ENCODE peak calls at places on chromosome 14, in six cellular contexts. One of them, this sample, is unnamed.

GRCh38 chr14:55298423-55298822 is 27.2 kb downstream of the FBXO34 start:
- DNase-seq in H9: no peak
- DNase-seq in neuronal stem cell: no peak
- DNase-seq in trophoblast cell: no peak
- DNase-seq in H1: no peak
- DNase-seq in IMR-90: no peak
- DNase-seq in this sample: no peak

GRCh38 chr14:105401699-105402098 is 3.4 kb downstream of the TEX22 start:
- DNase-seq in H1: no peak
- DNase-seq in neuronal stem cell: no peak
- DNase-seq in trophoblast cell: no peak
- DNase-seq in IMR-90: no peak
- DNase-seq in H9: no peak
- DNase-seq in this sample: no peak

GRCh38 chr14:39228044-39228443 is 5.7 kb upstream of the MIA2 start:
- DNase-seq in neuronal stem cell: no peak
- DNase-seq in H9: no peak
- DNase-seq in H1: no peak
- DNase-seq in IMR-90: no peak
- DNase-seq in trophoblast cell: peak; percentile 45
- DNase-seq in this sample: no peak

GRCh38 chr14:60648169-60648933 is 926 bp downstream of the SIX1 start:
- DNase-seq in trophoblast cell: no peak
- DNase-seq in H1: no peak
- DNase-seq in IMR-90: peak; percentile 28
- DNase-seq in H9: peak; percentile 36
- DNase-seq in neuronal stem cell: peak; percentile 26
- DNase-seq in this sample: no peak

GRCh38 chr14:105525861-105526780 is at the start of gene TMEM121:
- DNase-seq in neuronal stem cell: peak; percentile 63
- DNase-seq in IMR-90: no peak
- DNase-seq in H1: peak; percentile 56
- DNase-seq in trophoblast cell: peak; percentile 38
- DNase-seq in H9: peak; percentile 47
- DNase-seq in this sample: no peak

GRCh38 chr14:36506732-36507614 is 13.1 kb downstream of the NKX2-1 start:
- DNase-seq in trophoblast cell: no peak
- DNase-seq in IMR-90: no peak
- DNase-seq in H1: no peak
- DNase-seq in H9: no peak
- DNase-seq in neuronal stem cell: no peak
- DNase-seq in this sample: no peak

GRCh38 chr14:63454863-63455622 is 88.1 kb downstream of the PPP2R5E start:
- DNase-seq in H9: no peak
- DNase-seq in trophoblast cell: no peak
- DNase-seq in IMR-90: peak; percentile 54
- DNase-seq in H1: no peak
- DNase-seq in neuronal stem cell: no peak
- DNase-seq in this sample: no peak

GRCh38 chr14:29442720-29443119 is 484.9 kb downstream of the PRKD1 start:
- DNase-seq in trophoblast cell: no peak
- DNase-seq in H1: no peak
- DNase-seq in neuronal stem cell: no peak
- DNase-seq in IMR-90: peak; percentile 79
- DNase-seq in H9: no peak
- DNase-seq in this sample: peak; percentile 50

GRCh38 chr14:104248203-104249055 is 110.0 kb downstream of the KIF26A start:
- DNase-seq in H1: no peak
- DNase-seq in H9: peak; percentile 21
- DNase-seq in trophoblast cell: no peak
- DNase-seq in IMR-90: no peak
- DNase-seq in neuronal stem cell: no peak
- DNase-seq in this sample: no peak

GRCh38 chr14:92341791-92342190 is 18.8 kb downstream of the SLC24A4 start:
- DNase-seq in trophoblast cell: no peak
- DNase-seq in neuronal stem cell: no peak
- DNase-seq in H9: no peak
- DNase-seq in IMR-90: no peak
- DNase-seq in H1: no peak
- DNase-seq in this sample: no peak

GRCh38 chr14:104550849-104551728 is 28.5 kb upstream of the C14orf180 start:
- DNase-seq in neuronal stem cell: no peak
- DNase-seq in H9: no peak
- DNase-seq in IMR-90: no peak
- DNase-seq in H1: no peak
- DNase-seq in trophoblast cell: no peak
- DNase-seq in this sample: no peak

GRCh38 chr14:96058606-96059200 is 19.5 kb downstream of the C14orf132 start:
- DNase-seq in H9: no peak
- DNase-seq in IMR-90: no peak
- DNase-seq in neuronal stem cell: no peak
- DNase-seq in trophoblast cell: no peak
- DNase-seq in H1: no peak
- DNase-seq in this sample: no peak

GRCh38 chr14:100539319-100539645 is 47.9 kb downstream of the BEGAIN start:
- DNase-seq in trophoblast cell: no peak
- DNase-seq in H9: no peak
- DNase-seq in H1: no peak
- DNase-seq in IMR-90: no peak
- DNase-seq in neuronal stem cell: no peak
- DNase-seq in this sample: no peak

GRCh38 chr14:104639889-104640548 is 35.4 kb upstream of the TMEM179 start:
- DNase-seq in trophoblast cell: peak; percentile 74
- DNase-seq in H9: peak; percentile 91
- DNase-seq in neuronal stem cell: peak; percentile 70
- DNase-seq in IMR-90: peak; percentile 24
- DNase-seq in H1: peak; percentile 93
- DNase-seq in this sample: peak; percentile 59

GRCh38 chr14:69963966-69964365 is 84.8 kb downstream of the SMOC1 start:
- DNase-seq in neuronal stem cell: no peak
- DNase-seq in IMR-90: no peak
- DNase-seq in H1: no peak
- DNase-seq in H9: no peak
- DNase-seq in trophoblast cell: no peak
- DNase-seq in this sample: no peak

GRCh38 chr14:26707234-26707633 is 109.4 kb upstream of the NOVA1 start:
- DNase-seq in trophoblast cell: no peak
- DNase-seq in H9: no peak
- DNase-seq in neuronal stem cell: no peak
- DNase-seq in H1: no peak
- DNase-seq in IMR-90: no peak
- DNase-seq in this sample: no peak

GRCh38 chr14:68176687-68177086 is 357.1 kb downstream of the RAD51B start:
- DNase-seq in H9: no peak
- DNase-seq in trophoblast cell: no peak
- DNase-seq in neuronal stem cell: no peak
- DNase-seq in IMR-90: no peak
- DNase-seq in H1: no peak
- DNase-seq in this sample: no peak

GRCh38 chr14:40115583-40115982 is 683.4 kb upstream of the FBXO33 start:
- DNase-seq in trophoblast cell: no peak
- DNase-seq in IMR-90: no peak
- DNase-seq in H1: no peak
- DNase-seq in neuronal stem cell: no peak
- DNase-seq in H9: no peak
- DNase-seq in this sample: no peak

GRCh38 chr14:70921669-70922068 is 14.4 kb downstream of the PCNX1 start:
- DNase-seq in H9: no peak
- DNase-seq in IMR-90: no peak
- DNase-seq in trophoblast cell: no peak
- DNase-seq in neuronal stem cell: no peak
- DNase-seq in H1: no peak
- DNase-seq in this sample: no peak

GRCh38 chr14:85528882-85529585 is 910 bp upstream of the FLRT2 start:
- DNase-seq in H1: no peak
- DNase-seq in H9: no peak
- DNase-seq in neuronal stem cell: peak; percentile 35
- DNase-seq in trophoblast cell: peak; percentile 10
- DNase-seq in IMR-90: peak; percentile 72
- DNase-seq in this sample: peak; percentile 86

GRCh38 chr14:51014086-51014485 is 69.8 kb upstream of the PYGL start:
- DNase-seq in neuronal stem cell: no peak
- DNase-seq in IMR-90: peak; percentile 67
- DNase-seq in trophoblast cell: no peak
- DNase-seq in H1: no peak
- DNase-seq in H9: no peak
- DNase-seq in this sample: no peak

GRCh38 chr14:39175445-39176262 is 600 bp downstream of the PNN start:
- DNase-seq in neuronal stem cell: no peak
- DNase-seq in IMR-90: peak; percentile 21
- DNase-seq in H9: peak; percentile 41
- DNase-seq in trophoblast cell: peak; percentile 40
- DNase-seq in H1: no peak
- DNase-seq in this sample: no peak

GRCh38 chr14:97411938-97412612 is 614.9 kb downstream of the VRK1 start:
- DNase-seq in trophoblast cell: no peak
- DNase-seq in H1: peak; percentile 54
- DNase-seq in IMR-90: no peak
- DNase-seq in neuronal stem cell: peak; percentile 51
- DNase-seq in H9: no peak
- DNase-seq in this sample: no peak

GRCh38 chr14:91018465-91018864 is 42.0 kb downstream of the RPS6KA5 start:
- DNase-seq in H9: no peak
- DNase-seq in trophoblast cell: no peak
- DNase-seq in neuronal stem cell: no peak
- DNase-seq in H1: no peak
- DNase-seq in IMR-90: no peak
- DNase-seq in this sample: no peak
- H2BK5ac ChIP-seq in H9: no peak overlapping the region
- H2BK5ac ChIP-seq in trophoblast cell: no peak overlapping the region
- H2BK5ac ChIP-seq in neuronal stem cell: no peak overlapping the region
- H2BK5ac ChIP-seq in H1: no peak overlapping the region
- H2BK5ac ChIP-seq in IMR-90: no peak overlapping the region
- H2BK5ac ChIP-seq in this sample: no peak overlapping the region

GRCh38 chr14:20682127-20682434 is 2.3 kb upstream of the RNASE4 start:
- DNase-seq in H9: no peak
- DNase-seq in trophoblast cell: no peak
- DNase-seq in H1: no peak
- DNase-seq in neuronal stem cell: no peak
- DNase-seq in IMR-90: no peak
- DNase-seq in this sample: no peak

GRCh38 chr14:20683896-20684661 is at the start of gene RNASE4:
- DNase-seq in H9: peak; percentile 80
- DNase-seq in neuronal stem cell: peak; percentile 66
- DNase-seq in trophoblast cell: peak; percentile 91
- DNase-seq in IMR-90: peak; percentile 93
- DNase-seq in H1: peak; percentile 85
- DNase-seq in this sample: peak; percentile 93

GRCh38 chr14:20683125-20683895 is 1.1 kb upstream of the RNASE4 start:
- DNase-seq in IMR-90: peak; percentile 94
- DNase-seq in H1: peak; percentile 88
- DNase-seq in trophoblast cell: peak; percentile 89
- DNase-seq in neuronal stem cell: peak; percentile 89
- DNase-seq in H9: peak; percentile 87
- DNase-seq in this sample: peak; percentile 93

GRCh38 chr14:20681348-20682126 is 2.8 kb upstream of the RNASE4 start:
- DNase-seq in trophoblast cell: peak; percentile 94
- DNase-seq in neuronal stem cell: peak; percentile 89
- DNase-seq in IMR-90: peak; percentile 87
- DNase-seq in H9: peak; percentile 91
- DNase-seq in H1: peak; percentile 97
- DNase-seq in this sample: peak; percentile 92

GRCh38 chr14:20682435-20683124 is 1.8 kb upstream of the RNASE4 start:
- DNase-seq in IMR-90: peak; percentile 92
- DNase-seq in H9: peak; percentile 84
- DNase-seq in neuronal stem cell: peak; percentile 82
- DNase-seq in H1: peak; percentile 76
- DNase-seq in trophoblast cell: peak; percentile 92
- DNase-seq in this sample: peak; percentile 97
- H3K4ac ChIP-seq in IMR-90: peak overlapping the region; percentile 90
- H3K4ac ChIP-seq in H9: no peak overlapping the region
- H3K4ac ChIP-seq in neuronal stem cell: no peak overlapping the region
- H3K4ac ChIP-seq in H1: peak overlapping the region; percentile 80
- H3K4ac ChIP-seq in trophoblast cell: peak overlapping the region; percentile 83
- H3K4ac ChIP-seq in this sample: peak overlapping the region; percentile 92

DNA sequence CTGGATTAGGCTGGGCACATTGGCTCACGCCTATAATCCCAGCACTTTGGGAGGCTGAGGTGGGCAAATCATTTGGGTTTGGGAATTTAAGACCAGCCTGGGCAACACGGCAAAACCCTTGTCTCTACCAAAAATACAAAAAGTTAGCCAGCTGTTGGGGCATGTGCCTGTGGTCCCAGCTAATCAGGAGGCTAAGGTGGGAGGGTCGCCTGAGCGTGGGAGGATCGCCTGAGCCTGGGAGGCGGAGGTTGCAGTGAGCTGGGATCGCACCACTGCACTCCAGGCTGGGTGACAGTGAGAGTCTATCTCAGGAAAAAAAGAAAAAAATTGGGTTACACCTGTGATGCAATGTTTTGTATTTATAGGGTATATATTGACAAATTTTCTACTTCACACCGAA is 5.3 kb downstream of the NEK9 start:
- DNase-seq in IMR-90: no peak
- DNase-seq in trophoblast cell: no peak
- DNase-seq in neuronal stem cell: no peak
- DNase-seq in H1: no peak
- DNase-seq in H9: no peak
- DNase-seq in this sample: no peak
- H4K91ac ChIP-seq in IMR-90: no peak overlapping the region
- H4K91ac ChIP-seq in trophoblast cell: no peak overlapping the region
- H4K91ac ChIP-seq in neuronal stem cell: no peak overlapping the region
- H4K91ac ChIP-seq in H1: no peak overlapping the region
- H4K91ac ChIP-seq in H9: no peak overlapping the region
- H4K91ac ChIP-seq in this sample: no peak overlapping the region

DNA sequence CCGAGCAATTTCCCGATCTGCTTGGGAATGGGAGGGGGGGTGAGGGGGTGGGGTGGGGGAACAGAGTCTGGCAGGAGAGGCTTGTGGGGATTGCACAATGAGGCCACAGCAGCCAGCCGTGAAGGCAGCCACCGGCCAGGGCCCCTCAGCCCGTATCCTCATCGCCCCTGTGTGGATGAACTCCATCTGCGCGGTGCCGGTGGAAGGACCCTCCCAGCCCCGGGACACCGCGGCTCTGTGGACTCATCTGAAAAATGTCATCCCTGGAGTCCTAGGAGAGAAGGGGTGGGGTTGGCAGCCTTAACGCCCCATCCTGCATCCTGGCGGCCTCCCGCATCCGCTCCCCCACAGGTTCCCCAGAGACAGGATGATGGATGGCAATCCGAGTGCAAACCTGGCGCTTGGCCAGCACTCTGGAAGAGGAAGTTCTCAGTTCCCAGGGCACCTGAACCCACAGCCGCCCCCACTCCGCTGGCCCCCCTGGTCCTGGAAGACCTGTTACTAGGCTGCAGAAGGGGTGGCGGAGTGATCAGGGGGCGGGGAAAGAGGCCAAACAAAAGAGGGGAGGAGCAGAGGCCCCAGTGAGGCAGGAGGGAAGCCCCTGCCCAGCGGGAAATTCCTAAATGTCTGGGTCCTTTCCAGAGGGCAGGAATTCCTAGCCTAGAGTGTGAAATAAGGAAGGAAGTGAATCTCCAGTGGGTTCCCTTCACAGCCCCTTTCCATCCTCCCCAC is 1.2 kb upstream of the TNFAIP2 start:
- DNase-seq in neuronal stem cell: no peak
- DNase-seq in H9: peak; percentile 83
- DNase-seq in IMR-90: peak; percentile 53
- DNase-seq in H1: peak; percentile 80
- DNase-seq in trophoblast cell: peak; percentile 41
- DNase-seq in this sample: peak; percentile 82
- H2BK5ac ChIP-seq in neuronal stem cell: peak overlapping the region; percentile 69
- H2BK5ac ChIP-seq in H9: no peak overlapping the region
- H2BK5ac ChIP-seq in IMR-90: no peak overlapping the region
- H2BK5ac ChIP-seq in H1: peak overlapping the region; percentile 75
- H2BK5ac ChIP-seq in trophoblast cell: no peak overlapping the region
- H2BK5ac ChIP-seq in this sample: no peak overlapping the region

GRCh38 chr14:94026173-94026885 is at the start of gene OTUB2:
- DNase-seq in trophoblast cell: peak; percentile 100
- DNase-seq in H1: peak; percentile 98
- DNase-seq in IMR-90: peak; percentile 98
- DNase-seq in H9: peak; percentile 98
- DNase-seq in neuronal stem cell: peak; percentile 99
- DNase-seq in this sample: peak; percentile 98
- H3K4ac ChIP-seq in trophoblast cell: no peak within 1 kb of the TSS
- H3K4ac ChIP-seq in H1: no peak within 1 kb of the TSS
- H3K4ac ChIP-seq in IMR-90: no peak within 1 kb of the TSS
- H3K4ac ChIP-seq in H9: no peak within 1 kb of the TSS
- H3K4ac ChIP-seq in neuronal stem cell: no peak within 1 kb of the TSS
- H3K4ac ChIP-seq in this sample: no peak within 1 kb of the TSS